ENCODE peak calls at places on chromosomes 3 and 15, in eight cellular contexts. M is HCT116, C is HepG2, Z is SK-N-SH, S is GM23338, T is K562, B is GM12878, J is Panc1. I is an unnamed sample.

GRCh38 chr15:78685925-78686324 is 44.9 kb upstream of the CHRNB4 start:
- DNase-seq in B (no peak), J (no peak), M (no peak), S (no peak), C (no peak), T (no peak), Z (no peak), I (no peak)

GRCh38 chr3:187951452-187952190 is 202.3 kb upstream of the LPP start:
- DNase-seq in C (no peak), T (no peak), M (no peak), J (no peak), S (no peak), Z (no peak), B (no peak), I (no peak)

GRCh38 chr3:24686764-24687163 is 192.1 kb upstream of the THRB start:
- DNase-seq in C (no peak), S (no peak), J (no peak), M (no peak), B (no peak), Z (no peak), T (no peak), I (no peak)

GRCh38 chr3:110164632-110165240 is 827.4 kb upstream of the DPPA4 start:
- DNase-seq in J (no peak), M (no peak), B (no peak), Z (no peak), S (peak; percentile 73), C (no peak), T (no peak), I (peak; percentile 47)

GRCh38 chr3:44914936-44915335 is 40.5 kb downstream of the TGM4 start:
- DNase-seq in B (no peak), T (peak; percentile 47), S (peak; percentile 60), Z (peak; percentile 45), J (no peak), M (no peak), C (no peak), I (no peak)

GRCh38 chr15:40984406-40984805 is 31.1 kb downstream of the CHAC1 start:
- DNase-seq in Z (no peak), S (no peak), M (no peak), C (no peak), B (no peak), J (no peak), T (no peak), I (no peak)

GRCh38 chr3:76024640-76025039 is 239.3 kb upstream of the ZNF717 start:
- DNase-seq in C (peak; percentile 3), T (no peak), B (no peak), J (no peak), S (peak; percentile 70), Z (peak; percentile 10), M (no peak), I (peak; percentile 5)

GRCh38 chr3:72679540-72680198 is 168.6 kb downstream of the SHQ1 start:
- DNase-seq in B (no peak), S (no peak), J (no peak), Z (no peak), M (no peak), C (no peak), T (no peak), I (no peak)

GRCh38 chr3:128875556-128876120 is 3.8 kb upstream of the ACAD9 start:
- DNase-seq in Z (peak; percentile 58), C (peak; percentile 32), B (no peak), S (peak; percentile 86), J (peak; percentile 27), T (peak; percentile 29), M (no peak), I (peak; percentile 42)

GRCh38 chr3:117524890-117525289 is 815.3 kb downstream of the TUSC7 start:
- DNase-seq in S (no peak), Z (no peak), B (no peak), J (no peak), M (no peak), T (no peak), C (no peak), I (no peak)

GRCh38 chr15:44636976-44637375 is 26.5 kb downstream of the SPG11 start:
- DNase-seq in C (no peak), J (no peak), S (no peak), Z (peak; percentile 11), B (no peak), M (no peak), T (no peak), I (no peak)

GRCh38 chr15:44385344-44385942 is 42.0 kb upstream of the CTDSPL2 start:
- DNase-seq in Z (no peak), T (no peak), C (no peak), J (no peak), B (no peak), M (no peak), S (no peak), I (no peak)

GRCh38 chr3:123834631-123835030 is 49.5 kb downstream of the MYLK start:
- DNase-seq in J (peak; percentile 69), S (no peak), T (no peak), M (no peak), B (no peak), C (no peak), Z (no peak), I (no peak)

GRCh38 chr15:67148196-67148701 is 82.8 kb downstream of the SMAD3 start:
- DNase-seq in C (peak; percentile 45), B (no peak), J (no peak), S (no peak), Z (no peak), M (no peak), T (no peak), I (no peak)

GRCh38 chr3:87006844-87007439 is 16.0 kb upstream of the VGLL3 start:
- DNase-seq in S (peak; percentile 37), C (no peak), B (no peak), M (no peak), Z (no peak), T (no peak), J (no peak), I (peak; percentile 52)

GRCh38 chr3:115062412-115062956 is 84.6 kb downstream of the ZBTB20 start:
- DNase-seq in C (no peak), M (no peak), J (no peak), T (no peak), B (no peak), S (no peak), Z (no peak), I (no peak)

GRCh38 chr3:194504146-194504545 is 17.3 kb upstream of the ATP13A3 start:
- DNase-seq in J (no peak), M (no peak), T (no peak), Z (no peak), S (no peak), C (no peak), B (no peak), I (no peak)

GRCh38 chr3:189512824-189513223 is 118.4 kb upstream of the TP63 start:
- DNase-seq in C (no peak), M (no peak), B (no peak), J (no peak), T (no peak), S (no peak), Z (no peak), I (peak; percentile 9)

DNA sequence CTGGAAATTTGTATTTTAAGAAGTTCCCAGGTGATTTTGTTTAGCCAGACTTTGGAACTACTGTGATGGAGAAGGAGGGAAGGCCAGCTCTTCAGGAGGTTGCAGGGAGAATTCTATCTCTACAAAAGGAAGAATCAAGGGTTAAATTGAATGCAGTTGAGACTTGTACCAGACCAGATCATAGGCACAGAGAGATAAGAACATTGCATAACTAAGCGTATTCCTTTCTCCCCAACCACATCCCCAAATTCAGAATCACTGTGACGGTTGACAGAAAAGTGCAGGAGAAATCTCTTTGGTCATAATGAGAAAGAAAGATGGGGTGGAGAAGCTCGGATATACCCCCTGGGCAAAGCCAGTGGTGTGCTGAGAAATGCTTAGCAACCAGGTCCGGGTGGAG is 7.2 kb downstream of the PLD1 start:
- DNase-seq in T (no peak), J (no peak), M (no peak), S (no peak), C (no peak), Z (no peak), B (no peak), I (no peak)
- H3K4me1 ChIP-seq in T (peaks cover 22% of the 10 kb centered on the region), J (peaks cover 75% of the 10 kb centered on the region), M (peaks cover 36% of the 10 kb centered on the region), S (peaks cover under 1% of the 10 kb centered on the region), C (peaks cover 93% of the 10 kb centered on the region), Z (peaks cover 22% of the 10 kb centered on the region), B (peaks cover 8% of the 10 kb centered on the region), I (peaks cover 65% of the 10 kb centered on the region)

GRCh38 chr15:85334241-85334640 is 46.2 kb upstream of the AKAP13 start:
- DNase-seq in T (no peak), C (no peak), Z (no peak), J (no peak), S (no peak), B (no peak), M (no peak), I (no peak)

GRCh38 chr15:85333132-85333831 is 47.1 kb upstream of the AKAP13 start:
- DNase-seq in T (no peak), B (no peak), C (no peak), S (no peak), Z (no peak), M (no peak), J (no peak), I (no peak)

GRCh38 chr15:85331666-85332261 is 48.6 kb upstream of the AKAP13 start:
- DNase-seq in S (no peak), J (peak; percentile 32), B (no peak), C (no peak), M (no peak), Z (no peak), T (no peak), I (no peak)

GRCh38 chr15:85329561-85330421 is 50.6 kb upstream of the AKAP13 start:
- DNase-seq in B (peak; percentile 88), Z (peak; percentile 48), T (no peak), J (peak; percentile 46), C (no peak), M (no peak), S (no peak), I (peak; percentile 44)

DNA sequence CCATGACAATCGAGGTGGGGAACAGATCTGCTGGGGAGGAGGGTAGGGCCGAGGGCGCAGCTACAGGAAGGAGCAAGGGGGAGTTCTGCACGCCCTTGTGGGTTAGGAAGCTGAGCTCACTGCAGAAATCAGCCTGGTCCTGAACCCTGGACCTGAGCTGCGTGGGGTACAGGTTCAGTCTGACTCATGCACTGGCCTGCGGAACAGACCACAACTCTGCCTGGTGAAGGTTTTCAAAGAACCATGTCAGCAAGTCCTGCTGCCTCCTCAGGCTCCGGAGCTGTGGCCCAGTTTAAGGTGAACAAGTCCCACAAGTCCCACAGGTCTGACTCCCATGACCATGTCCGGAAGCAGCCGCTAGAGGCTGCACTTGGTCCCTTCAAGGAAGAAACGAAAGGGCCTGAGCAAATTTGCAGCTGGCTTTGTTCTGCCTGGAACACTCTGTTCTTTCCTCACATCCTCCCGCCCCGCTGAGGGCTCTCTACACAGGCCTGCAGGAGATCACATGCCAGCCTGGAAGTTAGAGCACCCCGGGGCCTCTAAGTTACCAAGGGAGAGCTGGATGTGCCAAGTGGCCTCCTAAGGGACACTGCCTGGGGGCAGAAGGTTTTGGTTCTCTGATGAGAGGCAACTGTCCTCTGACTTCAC is 49.3 kb upstream of the AKAP13 start:
- DNase-seq in B (peak; percentile 90), T (peak; percentile 38), M (peak; percentile 82), S (peak; percentile 93), J (peak; percentile 89), Z (peak; percentile 52), C (peak; percentile 88), I (peak; percentile 95)
- TF ChIP-seq REST in B (no peak), T (no peak), M (no peak), S (no peak), J (no peak), Z (no peak), C (no peak), I (no peak)

GRCh38 chr3:13019243-13019701 is 54.0 kb downstream of the IQSEC1 start:
- DNase-seq in J (no peak), Z (peak; percentile 70), S (peak; percentile 78), B (no peak), T (peak; percentile 81), C (no peak), M (no peak), I (no peak)
- H3K4me1 ChIP-seq in J (peaks cover 11% of the 10 kb centered on the region), Z (peaks cover 29% of the 10 kb centered on the region), S (peaks cover 17% of the 10 kb centered on the region), B (peaks cover 63% of the 10 kb centered on the region), T (peaks cover 71% of the 10 kb centered on the region), C (no peaks in the 10 kb centered on the region), M (peaks cover 20% of the 10 kb centered on the region), I (peaks cover 25% of the 10 kb centered on the region)

GRCh38 chr3:20836801-20837200 is 650.8 kb upstream of the SGO1 start:
- DNase-seq in B (no peak), Z (no peak), C (no peak), J (no peak), T (no peak), S (no peak), M (no peak), I (no peak)
- TF ChIP-seq REST in B (no peak), Z (no peak), C (no peak), J (no peak), T (no peak), S (no peak), M (no peak), I (no peak)